ENCODE peak calls at places on chromosomes 7 and 10, in four cellular contexts. B, N, S and Y are unnamed samples.

GRCh38 chr7:3244241-3244814 is 56.7 kb upstream of the SDK1 start:
- DNase-seq in S (no peak), B (peak), N (no peak), Y (no peak)

GRCh38 chr10:72009430-72010081 is 45.4 kb downstream of the CHST3 start:
- DNase-seq in N (peak), S (peak), B (peak), Y (peak)

GRCh38 chr7:3162286-3162685 is 118.6 kb upstream of the CARD11 start:
- DNase-seq in S (no peak), B (peak), N (no peak), Y (peak)

GRCh38 chr7:116258734-116259133 is 48.4 kb downstream of the TES start:
- DNase-seq in S (no peak), B (peak), N (no peak), Y (peak)

GRCh38 chr10:46091834-46092522 is 45.9 kb upstream of the MSMB start:
- DNase-seq in S (no peak), N (no peak), B (no peak), Y (no peak)

GRCh38 chr10:57657164-57657765 is 610.4 kb downstream of the IPMK start:
- DNase-seq in S (peak), N (no peak), B (peak), Y (peak)

GRCh38 chr10:14592026-14592425 is 182.7 kb downstream of the FAM107B start:
- DNase-seq in N (no peak), S (no peak), B (no peak), Y (no peak)

GRCh38 chr10:79178614-79179403 is 110.0 kb downstream of the ZMIZ1 start:
- DNase-seq in N (peak), B (peak), S (no peak), Y (peak)

GRCh38 chr7:112383671-112384417 is 66.4 kb upstream of the IFRD1 start:
- DNase-seq in S (no peak), N (no peak), B (no peak), Y (peak)

GRCh38 chr10:103666751-103667150 is 173.2 kb downstream of the NEURL1 start:
- DNase-seq in N (no peak), S (no peak), B (no peak), Y (no peak)

GRCh38 chr10:103666109-103666508 is 172.6 kb downstream of the NEURL1 start:
- DNase-seq in S (no peak), N (no peak), B (no peak), Y (peak)

GRCh38 chr10:103668351-103669242 is 175.1 kb downstream of the NEURL1 start:
- DNase-seq in B (no peak), S (peak), N (peak), Y (no peak)

GRCh38 chr10:103665439-103665838 is 171.9 kb downstream of the NEURL1 start:
- DNase-seq in N (no peak), S (no peak), B (no peak), Y (no peak)

DNA sequence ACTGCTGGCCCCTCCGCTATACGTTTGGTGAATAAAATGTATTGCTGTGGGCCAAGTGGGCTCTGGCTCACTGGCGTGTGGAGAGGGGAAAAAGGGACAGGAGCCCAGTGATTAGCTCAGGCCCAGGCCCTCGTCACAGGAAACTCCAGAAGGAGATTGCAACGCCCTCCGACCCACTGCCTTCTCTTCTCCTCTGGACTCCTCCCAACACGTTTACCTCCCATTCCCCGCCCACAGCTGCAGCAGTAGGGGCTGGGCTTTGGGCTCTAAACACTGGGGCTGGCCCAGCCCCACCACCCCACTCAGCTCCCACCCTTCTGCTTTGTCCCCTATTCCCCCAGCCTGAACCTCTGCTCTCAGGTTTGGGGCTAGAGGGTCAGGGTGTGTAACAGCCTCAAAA is 173.9 kb downstream of the NEURL1 start:
- DNase-seq in B (peak), S (no peak), N (peak), Y (no peak)
- H3K27ac ChIP-seq in B (no peak), S (peak), N (peak), Y (no peak)

DNA sequence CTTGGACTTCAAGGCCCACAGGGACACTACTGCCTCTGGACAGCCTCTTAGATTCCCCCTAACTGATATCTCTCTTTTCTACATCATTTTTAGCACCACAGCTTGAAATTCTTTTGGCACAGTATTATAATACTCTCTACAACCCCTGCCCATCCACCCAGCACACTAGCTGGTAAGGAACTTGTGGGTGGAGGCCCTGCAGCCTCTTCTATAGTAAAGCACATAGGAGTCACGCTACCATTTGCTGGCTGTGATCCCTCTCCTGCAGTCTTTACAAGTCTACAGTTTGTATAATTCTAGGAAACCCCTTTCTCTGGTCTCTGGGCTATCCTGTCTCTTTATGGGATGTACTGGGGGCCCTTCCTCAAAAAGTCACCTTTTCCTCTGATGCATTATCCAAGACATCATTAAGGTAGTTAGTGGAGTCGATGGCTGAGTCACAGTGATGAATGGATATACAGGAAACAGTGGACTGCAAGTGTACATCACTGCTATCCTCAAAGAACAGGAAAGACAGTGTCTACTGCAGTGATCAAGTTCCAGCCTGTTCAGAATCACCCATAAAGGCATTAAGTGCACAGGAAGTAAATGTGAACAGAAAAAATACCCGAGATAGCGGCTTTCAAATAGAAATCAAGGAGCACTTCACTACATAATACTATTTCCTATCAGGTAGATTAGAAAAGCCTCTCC is 54.4 kb downstream of the STK17A start:
- DNase-seq in B (peak), N (no peak), S (no peak), Y (peak)
- H3K27ac ChIP-seq in B (no peak), N (no peak), S (no peak), Y (peak)

GRCh38 chr7:74007260-74007567 is 20.8 kb upstream of the ELN start:
- DNase-seq in N (no peak), S (no peak), B (no peak), Y (no peak)

GRCh38 chr7:74006451-74007259 is 21.3 kb upstream of the ELN start:
- DNase-seq in S (no peak), N (no peak), B (no peak), Y (no peak)

GRCh38 chr7:74008687-74009086 is 19.3 kb upstream of the ELN start:
- DNase-seq in S (no peak), B (no peak), N (no peak), Y (no peak)

GRCh38 chr7:74003609-74004008 is 24.4 kb upstream of the ELN start:
- DNase-seq in S (no peak), N (no peak), B (no peak), Y (no peak)

GRCh38 chr7:74006032-74006431 is 21.9 kb upstream of the ELN start:
- DNase-seq in B (no peak), S (no peak), N (no peak), Y (no peak)
- H3K27ac ChIP-seq in B (no peak), S (no peak), N (no peak), Y (no peak)

DNA sequence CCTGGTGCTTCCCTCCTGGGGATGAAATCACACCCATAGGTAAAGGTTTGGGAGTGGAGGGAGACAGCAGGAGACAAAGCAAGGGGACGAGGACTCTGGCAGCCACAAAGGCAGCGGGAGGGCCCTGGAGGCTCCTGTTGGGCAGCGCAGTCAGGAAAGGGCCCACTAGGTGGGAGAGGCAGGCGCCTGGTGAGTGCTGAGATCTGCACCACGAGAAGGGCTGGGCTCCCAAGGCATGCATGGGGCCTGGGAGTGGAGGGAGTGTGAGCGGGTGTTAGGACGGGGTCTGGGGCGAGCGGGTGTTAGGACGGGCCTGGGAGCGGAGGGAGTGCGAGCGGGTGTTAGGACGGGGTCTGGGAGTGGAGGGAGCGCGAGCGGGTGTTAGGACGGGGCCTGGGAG is 13.0 kb downstream of the GET4 start:
- DNase-seq in B (no peak), N (no peak), S (no peak), Y (no peak)
- H3K27ac ChIP-seq in B (no peak), N (no peak), S (no peak), Y (no peak)

DNA sequence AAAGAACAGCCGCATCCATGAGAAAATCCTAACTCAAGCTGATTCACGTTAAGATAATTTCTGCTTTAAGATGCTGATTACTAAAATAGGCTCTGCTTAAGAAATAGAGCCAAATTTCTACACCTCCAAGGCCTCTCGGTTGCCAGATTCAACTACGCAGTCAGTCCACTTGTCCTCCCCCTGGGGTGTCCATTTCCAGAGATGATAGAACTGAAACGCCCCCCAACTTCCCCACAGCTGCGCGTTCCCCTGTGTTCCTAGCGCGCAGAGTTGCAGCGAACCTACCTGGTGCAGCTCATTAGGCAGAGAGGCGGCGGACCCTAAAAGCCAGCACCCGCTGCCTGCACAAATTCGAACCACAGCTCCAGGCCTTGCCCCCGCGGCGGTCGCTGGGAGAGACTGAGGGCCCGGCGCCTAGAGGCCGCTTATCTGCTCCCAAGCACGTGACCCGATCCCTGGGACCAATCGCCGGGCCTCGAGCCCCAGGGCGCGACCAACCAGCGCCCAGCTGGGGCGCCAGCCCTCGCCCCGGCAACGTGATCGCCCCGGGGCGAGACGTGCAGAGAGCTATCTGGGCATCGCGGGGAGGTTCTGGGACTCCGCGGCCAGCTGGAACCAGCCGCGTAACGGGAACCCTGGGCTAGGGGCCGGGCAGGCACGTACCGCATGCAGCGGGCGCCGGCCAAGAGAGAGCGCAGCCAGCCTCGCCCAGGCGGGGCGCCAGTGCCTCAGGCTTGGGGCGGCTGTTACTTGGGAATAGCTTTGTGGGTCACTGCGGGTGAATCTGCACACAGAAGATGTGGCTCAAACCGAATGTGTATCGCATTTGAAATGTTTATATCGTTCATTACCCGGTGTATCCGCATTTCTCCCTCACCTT is at the start of gene PPP1R3C:
- DNase-seq in B (peak), S (peak), N (peak), Y (peak)
- H3K27ac ChIP-seq in B (peak), S (peak), N (peak), Y (no peak)